ENCODE peak calls at places on chromosomes 3 and 15, in six cellular contexts. One of them, this sample, is unnamed.
A peak's percentile ranks its signal among the peaks of the same experiment; 100 is the strongest.

GRCh38 chr3:52983336-52983807 is 62.5 kb downstream of the SFMBT1 start:
- DNase-seq in PC-9: no peak
- DNase-seq in lower lobe of right lung: no peak
- DNase-seq in dorsolateral prefrontal cortex: no peak
- DNase-seq in left ventricle myocardium inferior: no peak
- DNase-seq in AG04450: no peak
- DNase-seq in this sample: no peak

GRCh38 chr3:161551697-161552096 is 55.1 kb downstream of the OTOL1 start:
- DNase-seq in PC-9: no peak
- DNase-seq in lower lobe of right lung: no peak
- DNase-seq in dorsolateral prefrontal cortex: no peak
- DNase-seq in left ventricle myocardium inferior: no peak
- DNase-seq in AG04450: no peak
- DNase-seq in this sample: no peak

GRCh38 chr3:71703796-71704195 is 21.4 kb downstream of the EIF4E3 start:
- DNase-seq in PC-9: no peak
- DNase-seq in lower lobe of right lung: no peak
- DNase-seq in dorsolateral prefrontal cortex: no peak
- DNase-seq in left ventricle myocardium inferior: no peak
- DNase-seq in AG04450: no peak
- DNase-seq in this sample: no peak

GRCh38 chr3:52636673-52637072 is 49.0 kb downstream of the PBRM1 start:
- DNase-seq in PC-9: peak; percentile 35
- DNase-seq in lower lobe of right lung: no peak
- DNase-seq in dorsolateral prefrontal cortex: no peak
- DNase-seq in left ventricle myocardium inferior: no peak
- DNase-seq in AG04450: no peak
- DNase-seq in this sample: no peak

GRCh38 chr3:101182734-101183133 is 137.6 kb downstream of the IMPG2 start:
- DNase-seq in PC-9: peak; percentile 29
- DNase-seq in lower lobe of right lung: no peak
- DNase-seq in dorsolateral prefrontal cortex: no peak
- DNase-seq in left ventricle myocardium inferior: no peak
- DNase-seq in AG04450: no peak
- DNase-seq in this sample: no peak

GRCh38 chr3:115018694-115019093 is 128.4 kb downstream of the ZBTB20 start:
- DNase-seq in PC-9: no peak
- DNase-seq in lower lobe of right lung: no peak
- DNase-seq in dorsolateral prefrontal cortex: no peak
- DNase-seq in left ventricle myocardium inferior: no peak
- DNase-seq in AG04450: no peak
- DNase-seq in this sample: no peak

GRCh38 chr3:142998439-142998838 is 2.9 kb upstream of the U2SURP start:
- DNase-seq in PC-9: no peak
- DNase-seq in lower lobe of right lung: no peak
- DNase-seq in dorsolateral prefrontal cortex: no peak
- DNase-seq in left ventricle myocardium inferior: no peak
- DNase-seq in AG04450: no peak
- DNase-seq in this sample: no peak

GRCh38 chr15:56040081-56041035 is 46.9 kb upstream of the NEDD4 start:
- DNase-seq in PC-9: peak; percentile 70
- DNase-seq in lower lobe of right lung: peak; percentile 55
- DNase-seq in dorsolateral prefrontal cortex: no peak
- DNase-seq in left ventricle myocardium inferior: peak; percentile 27
- DNase-seq in AG04450: peak; percentile 92
- DNase-seq in this sample: peak; percentile 42

GRCh38 chr15:101014276-101014675 is 95.1 kb downstream of the LRRK1 start:
- DNase-seq in PC-9: no peak
- DNase-seq in lower lobe of right lung: no peak
- DNase-seq in dorsolateral prefrontal cortex: no peak
- DNase-seq in left ventricle myocardium inferior: no peak
- DNase-seq in AG04450: no peak
- DNase-seq in this sample: no peak

GRCh38 chr3:4841225-4841624 is 138.0 kb upstream of the BHLHE40 start:
- DNase-seq in PC-9: no peak
- DNase-seq in lower lobe of right lung: no peak
- DNase-seq in dorsolateral prefrontal cortex: no peak
- DNase-seq in left ventricle myocardium inferior: no peak
- DNase-seq in AG04450: no peak
- DNase-seq in this sample: no peak

GRCh38 chr15:65008989-65009388 is 19.3 kb upstream of the SPG21 start:
- DNase-seq in PC-9: no peak
- DNase-seq in lower lobe of right lung: no peak
- DNase-seq in dorsolateral prefrontal cortex: no peak
- DNase-seq in left ventricle myocardium inferior: no peak
- DNase-seq in AG04450: no peak
- DNase-seq in this sample: no peak

GRCh38 chr3:158528306-158528705 is 42.7 kb upstream of the MLF1 start:
- DNase-seq in PC-9: no peak
- DNase-seq in lower lobe of right lung: no peak
- DNase-seq in dorsolateral prefrontal cortex: no peak
- DNase-seq in left ventricle myocardium inferior: no peak
- DNase-seq in AG04450: no peak
- DNase-seq in this sample: no peak

GRCh38 chr15:44537728-44538240 is 837 bp downstream of the EIF3J start:
- DNase-seq in PC-9: no peak
- DNase-seq in lower lobe of right lung: no peak
- DNase-seq in dorsolateral prefrontal cortex: no peak
- DNase-seq in left ventricle myocardium inferior: no peak
- DNase-seq in AG04450: no peak
- DNase-seq in this sample: no peak

GRCh38 chr3:36257117-36257516 is 123.2 kb upstream of the STAC start:
- DNase-seq in PC-9: no peak
- DNase-seq in lower lobe of right lung: no peak
- DNase-seq in dorsolateral prefrontal cortex: no peak
- DNase-seq in left ventricle myocardium inferior: no peak
- DNase-seq in AG04450: no peak
- DNase-seq in this sample: no peak

GRCh38 chr3:184031187-184031792 is at the start of gene HTR3D:
- DNase-seq in PC-9: peak; percentile 43
- DNase-seq in lower lobe of right lung: no peak
- DNase-seq in dorsolateral prefrontal cortex: no peak
- DNase-seq in left ventricle myocardium inferior: no peak
- DNase-seq in AG04450: no peak
- DNase-seq in this sample: no peak

GRCh38 chr15:80852676-80853075 is 73.5 kb downstream of the CEMIP start:
- DNase-seq in PC-9: peak; percentile 10
- DNase-seq in lower lobe of right lung: no peak
- DNase-seq in dorsolateral prefrontal cortex: no peak
- DNase-seq in left ventricle myocardium inferior: no peak
- DNase-seq in AG04450: no peak
- DNase-seq in this sample: no peak

GRCh38 chr15:99343836-99344551 is 92.7 kb downstream of the LRRC28 start:
- DNase-seq in PC-9: no peak
- DNase-seq in lower lobe of right lung: no peak
- DNase-seq in dorsolateral prefrontal cortex: no peak
- DNase-seq in left ventricle myocardium inferior: peak; percentile 34
- DNase-seq in AG04450: no peak
- DNase-seq in this sample: no peak
- H3K4me3 ChIP-seq in PC-9: no peak overlapping the region
- H3K4me3 ChIP-seq in lower lobe of right lung: no peak overlapping the region
- H3K4me3 ChIP-seq in dorsolateral prefrontal cortex: no peak overlapping the region
- H3K4me3 ChIP-seq in left ventricle myocardium inferior: no peak overlapping the region
- H3K4me3 ChIP-seq in AG04450: no peak overlapping the region
- H3K4me3 ChIP-seq in this sample: no peak overlapping the region

GRCh38 chr15:57554063-57554820 is 37.5 kb upstream of the MYZAP start:
- DNase-seq in PC-9: peak; percentile 15
- DNase-seq in lower lobe of right lung: no peak
- DNase-seq in dorsolateral prefrontal cortex: no peak
- DNase-seq in left ventricle myocardium inferior: no peak
- DNase-seq in AG04450: no peak
- DNase-seq in this sample: no peak

GRCh38 chr15:57556040-57556439 is 35.7 kb upstream of the MYZAP start:
- DNase-seq in PC-9: no peak
- DNase-seq in lower lobe of right lung: no peak
- DNase-seq in dorsolateral prefrontal cortex: no peak
- DNase-seq in left ventricle myocardium inferior: no peak
- DNase-seq in AG04450: no peak
- DNase-seq in this sample: no peak

GRCh38 chr15:57555270-57555669 is 36.4 kb upstream of the MYZAP start:
- DNase-seq in PC-9: no peak
- DNase-seq in lower lobe of right lung: no peak
- DNase-seq in dorsolateral prefrontal cortex: no peak
- DNase-seq in left ventricle myocardium inferior: no peak
- DNase-seq in AG04450: no peak
- DNase-seq in this sample: no peak

GRCh38 chr15:57553526-57553925 is 38.2 kb upstream of the MYZAP start:
- DNase-seq in PC-9: no peak
- DNase-seq in lower lobe of right lung: no peak
- DNase-seq in dorsolateral prefrontal cortex: no peak
- DNase-seq in left ventricle myocardium inferior: no peak
- DNase-seq in AG04450: no peak
- DNase-seq in this sample: no peak

DNA sequence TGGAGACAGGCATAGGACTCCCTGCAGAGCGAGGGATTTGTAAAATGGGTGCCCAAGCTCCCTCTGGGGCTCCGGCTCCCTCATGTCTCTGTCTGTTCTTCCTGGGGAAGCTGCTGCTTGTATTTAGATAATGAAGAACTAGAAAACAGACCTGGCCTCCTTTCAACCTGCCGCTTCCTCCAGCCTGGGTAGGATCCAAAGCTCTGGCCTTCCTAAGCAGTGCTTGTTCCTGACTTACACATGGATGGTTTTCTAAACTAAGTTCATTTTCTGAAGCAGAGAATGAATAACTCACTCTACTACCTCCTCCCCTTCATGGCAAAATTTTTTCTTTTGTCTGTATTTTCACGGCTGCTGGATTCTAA is 36.9 kb upstream of the MYZAP start:
- DNase-seq in PC-9: no peak
- DNase-seq in lower lobe of right lung: no peak
- DNase-seq in dorsolateral prefrontal cortex: no peak
- DNase-seq in left ventricle myocardium inferior: no peak
- DNase-seq in AG04450: no peak
- DNase-seq in this sample: no peak
- H3K27ac ChIP-seq in PC-9: no peak overlapping the region
- H3K27ac ChIP-seq in lower lobe of right lung: peak overlapping the region; percentile 87
- H3K27ac ChIP-seq in dorsolateral prefrontal cortex: no peak overlapping the region
- H3K27ac ChIP-seq in left ventricle myocardium inferior: peak overlapping the region; percentile 95
- H3K27ac ChIP-seq in AG04450: no peak overlapping the region
- H3K27ac ChIP-seq in this sample: no peak overlapping the region

GRCh38 chr15:39315200-39315599 is 265.7 kb upstream of the THBS1 start:
- DNase-seq in PC-9: no peak
- DNase-seq in lower lobe of right lung: no peak
- DNase-seq in dorsolateral prefrontal cortex: no peak
- DNase-seq in left ventricle myocardium inferior: no peak
- DNase-seq in AG04450: no peak
- DNase-seq in this sample: no peak

GRCh38 chr15:39313467-39313866 is 267.4 kb upstream of the THBS1 start:
- DNase-seq in PC-9: no peak
- DNase-seq in lower lobe of right lung: no peak
- DNase-seq in dorsolateral prefrontal cortex: no peak
- DNase-seq in left ventricle myocardium inferior: no peak
- DNase-seq in AG04450: no peak
- DNase-seq in this sample: no peak

GRCh38 chr15:39310633-39311032 is 270.2 kb upstream of the THBS1 start:
- DNase-seq in PC-9: no peak
- DNase-seq in lower lobe of right lung: no peak
- DNase-seq in dorsolateral prefrontal cortex: no peak
- DNase-seq in left ventricle myocardium inferior: no peak
- DNase-seq in AG04450: no peak
- DNase-seq in this sample: no peak

GRCh38 chr15:39313881-39314280 is 267.0 kb upstream of the THBS1 start:
- DNase-seq in PC-9: no peak
- DNase-seq in lower lobe of right lung: no peak
- DNase-seq in dorsolateral prefrontal cortex: no peak
- DNase-seq in left ventricle myocardium inferior: no peak
- DNase-seq in AG04450: no peak
- DNase-seq in this sample: no peak

GRCh38 chr15:39312984-39313383 is 267.9 kb upstream of the THBS1 start:
- DNase-seq in PC-9: no peak
- DNase-seq in lower lobe of right lung: no peak
- DNase-seq in dorsolateral prefrontal cortex: no peak
- DNase-seq in left ventricle myocardium inferior: no peak
- DNase-seq in AG04450: no peak
- DNase-seq in this sample: peak; percentile 53
- TF ChIP-seq CTCF in PC-9: no peak
- TF ChIP-seq CTCF in lower lobe of right lung: no peak
- TF ChIP-seq CTCF in dorsolateral prefrontal cortex: no peak
- TF ChIP-seq CTCF in left ventricle myocardium inferior: peak; percentile 52
- TF ChIP-seq CTCF in AG04450: peak; percentile 15
- TF ChIP-seq CTCF in this sample: peak; percentile 20

GRCh38 chr15:74696808-74697207 is 984 bp upstream of the EDC3 start:
- DNase-seq in PC-9: no peak
- DNase-seq in lower lobe of right lung: no peak
- DNase-seq in dorsolateral prefrontal cortex: no peak
- DNase-seq in left ventricle myocardium inferior: no peak
- DNase-seq in AG04450: no peak
- DNase-seq in this sample: no peak
- H3K4me3 ChIP-seq in PC-9: peak overlapping the region; percentile 83
- H3K4me3 ChIP-seq in lower lobe of right lung: peak overlapping the region; percentile 88
- H3K4me3 ChIP-seq in dorsolateral prefrontal cortex: peak overlapping the region; percentile 81
- H3K4me3 ChIP-seq in left ventricle myocardium inferior: peak overlapping the region; percentile 91
- H3K4me3 ChIP-seq in AG04450: peak overlapping the region; percentile 93
- H3K4me3 ChIP-seq in this sample: no peak overlapping the region

GRCh38 chr3:33114622-33115023 is 809 bp downstream of the CRTAP start:
- DNase-seq in PC-9: no peak
- DNase-seq in lower lobe of right lung: no peak
- DNase-seq in dorsolateral prefrontal cortex: no peak
- DNase-seq in left ventricle myocardium inferior: no peak
- DNase-seq in AG04450: no peak
- DNase-seq in this sample: no peak
- H3K27ac ChIP-seq in PC-9: peak overlapping the region; percentile 72
- H3K27ac ChIP-seq in lower lobe of right lung: peak overlapping the region; percentile 99
- H3K27ac ChIP-seq in dorsolateral prefrontal cortex: peak overlapping the region; percentile 77
- H3K27ac ChIP-seq in left ventricle myocardium inferior: peak overlapping the region; percentile 99
- H3K27ac ChIP-seq in AG04450: peak overlapping the region; percentile 88
- H3K27ac ChIP-seq in this sample: peak overlapping the region; percentile 89

GRCh38 chr15:94586099-94586498 is 354.7 kb downstream of the MCTP2 start:
- DNase-seq in PC-9: no peak
- DNase-seq in lower lobe of right lung: no peak
- DNase-seq in dorsolateral prefrontal cortex: no peak
- DNase-seq in left ventricle myocardium inferior: no peak
- DNase-seq in AG04450: no peak
- DNase-seq in this sample: no peak
- TF ChIP-seq CTCF in PC-9: no peak
- TF ChIP-seq CTCF in lower lobe of right lung: no peak
- TF ChIP-seq CTCF in dorsolateral prefrontal cortex: no peak
- TF ChIP-seq CTCF in left ventricle myocardium inferior: no peak
- TF ChIP-seq CTCF in AG04450: no peak
- TF ChIP-seq CTCF in this sample: no peak

GRCh38 chr3:131503328-131503650 is 518 bp upstream of the MRPL3 start:
- DNase-seq in PC-9: no peak
- DNase-seq in lower lobe of right lung: no peak
- DNase-seq in dorsolateral prefrontal cortex: no peak
- DNase-seq in left ventricle myocardium inferior: no peak
- DNase-seq in AG04450: no peak
- DNase-seq in this sample: no peak
- H3K4me3 ChIP-seq in PC-9: peak overlapping the region; percentile 78
- H3K4me3 ChIP-seq in lower lobe of right lung: peak overlapping the region; percentile 90
- H3K4me3 ChIP-seq in dorsolateral prefrontal cortex: peak overlapping the region; percentile 47
- H3K4me3 ChIP-seq in left ventricle myocardium inferior: peak overlapping the region; percentile 90
- H3K4me3 ChIP-seq in AG04450: peak overlapping the region; percentile 99
- H3K4me3 ChIP-seq in this sample: peak overlapping the region; percentile 97

GRCh38 chr3:190193210-190193609 is 72.5 kb upstream of the P3H2 start:
- DNase-seq in PC-9: no peak
- DNase-seq in lower lobe of right lung: no peak
- DNase-seq in dorsolateral prefrontal cortex: no peak
- DNase-seq in left ventricle myocardium inferior: no peak
- DNase-seq in AG04450: no peak
- DNase-seq in this sample: no peak
- H3K27ac ChIP-seq in PC-9: no peak overlapping the region
- H3K27ac ChIP-seq in lower lobe of right lung: no peak overlapping the region
- H3K27ac ChIP-seq in dorsolateral prefrontal cortex: no peak overlapping the region
- H3K27ac ChIP-seq in left ventricle myocardium inferior: no peak overlapping the region
- H3K27ac ChIP-seq in AG04450: no peak overlapping the region
- H3K27ac ChIP-seq in this sample: no peak overlapping the region